ENCODE peak calls at places on chromosomes 3 and 15, in nine cellular contexts. R is left lung; X is K562; P is naive thymus-derived CD4-positive, alpha-beta T cell; B is body of pancreas; T is Panc1; N is lower lobe of right lung; K is HCT116; I is PC-3. J is an unnamed sample. For H3K27me3, the result is how much of the 10 kb centered on the place peaks cover.

GRCh38 chr3:71305246-71306206 is 278.0 kb downstream of the FOXP1 start:
- ATAC-seq in X (peak), I (peak), B (peak), R (peak), K (no peak), P (peak), N (peak), T (no peak), J (peak)

GRCh38 chr15:35127717-35128116 is 42.6 kb upstream of the NANOGP8 start:
- ATAC-seq in N (no peak), K (no peak), P (no peak), I (no peak), R (no peak), X (no peak), B (no peak), T (no peak), J (no peak)

GRCh38 chr3:46642971-46643370 is 30.6 kb downstream of the FAM240A start:
- ATAC-seq in I (no peak), R (no peak), K (no peak), P (no peak), T (no peak), X (peak), B (no peak), N (no peak), J (no peak)

GRCh38 chr3:56005196-56005805 is 463.0 kb downstream of the ERC2 start:
- ATAC-seq in X (no peak), N (no peak), R (no peak), T (no peak), K (no peak), P (no peak), B (no peak), I (no peak), J (no peak)

GRCh38 chr3:10528046-10528445 is 22.7 kb upstream of the ATP2B2 start:
- ATAC-seq in K (no peak), N (no peak), X (no peak), I (no peak), P (no peak), R (no peak), B (no peak), T (no peak), J (no peak)

GRCh38 chr3:22322861-22323260 is 571.9 kb upstream of the ZNF385D start:
- ATAC-seq in P (no peak), K (no peak), B (no peak), X (no peak), N (no peak), I (no peak), R (no peak), T (no peak), J (no peak)

GRCh38 chr3:186588619-186589018 is 18.1 kb downstream of the DNAJB11 start:
- ATAC-seq in R (peak), B (no peak), X (peak), N (no peak), I (peak), K (peak), P (no peak), T (no peak), J (no peak)

GRCh38 chr3:128274837-128275236 is 121.6 kb downstream of the EEFSEC start:
- ATAC-seq in K (no peak), B (no peak), I (peak), N (peak), T (no peak), R (peak), X (no peak), P (no peak), J (no peak)

GRCh38 chr15:100661161-100661560 is 58.8 kb downstream of the ASB7 start:
- ATAC-seq in B (no peak), T (no peak), R (no peak), X (no peak), I (no peak), K (no peak), P (no peak), N (no peak), J (no peak)

GRCh38 chr3:30493912-30494311 is 112.5 kb upstream of the TGFBR2 start:
- ATAC-seq in T (no peak), P (no peak), B (peak), N (peak), R (peak), K (no peak), I (no peak), X (no peak), J (peak)

GRCh38 chr3:30231277-30232141 is 374.9 kb upstream of the TGFBR2 start:
- ATAC-seq in X (no peak), N (no peak), I (no peak), R (no peak), T (no peak), K (no peak), B (peak), P (no peak), J (peak)

GRCh38 chr15:22253676-22254408 is 173.5 kb downstream of the OR4M2 start:
- ATAC-seq in N (peak), X (no peak), K (no peak), B (no peak), I (no peak), R (no peak), P (peak), T (no peak), J (no peak)

GRCh38 chr3:10783360-10784346 is 32.4 kb upstream of the SLC6A11 start:
- ATAC-seq in K (peak), B (no peak), T (no peak), N (peak), I (peak), R (peak), P (peak), X (peak), J (no peak)

GRCh38 chr3:23669541-23670255 is 136.1 kb upstream of the UBE2E1 start:
- ATAC-seq in X (no peak), N (no peak), T (peak), R (no peak), B (no peak), P (no peak), K (peak), I (peak), J (no peak)

GRCh38 chr3:157070600-157070999 is 89.3 kb downstream of the CCNL1 start:
- ATAC-seq in P (no peak), B (peak), I (no peak), N (peak), K (no peak), X (no peak), T (no peak), R (peak), J (no peak)

GRCh38 chr3:80733522-80734176 is 965.9 kb upstream of the ROBO1 start:
- ATAC-seq in B (peak), I (peak), R (no peak), K (no peak), T (no peak), N (no peak), P (no peak), X (peak), J (no peak)

GRCh38 chr3:149536429-149536828 is 61.9 kb downstream of the TM4SF4 start:
- ATAC-seq in N (peak), I (no peak), B (peak), T (peak), R (peak), K (no peak), X (no peak), P (no peak), J (peak)

GRCh38 chr3:16707260-16707659 is 102.0 kb upstream of the DAZL start:
- ATAC-seq in X (peak), R (no peak), P (no peak), T (no peak), I (no peak), K (no peak), N (no peak), B (no peak), J (no peak)

GRCh38 chr15:25933456-25934158 is 70.5 kb upstream of the ATP10A start:
- ATAC-seq in X (peak), I (peak), R (peak), T (peak), N (peak), B (peak), K (no peak), P (peak), J (peak)
- H3K4me3 ChIP-seq in X (no peak), I (peak), R (no peak), T (peak), N (peak), B (no peak), K (no peak), P (peak), J (peak)

DNA sequence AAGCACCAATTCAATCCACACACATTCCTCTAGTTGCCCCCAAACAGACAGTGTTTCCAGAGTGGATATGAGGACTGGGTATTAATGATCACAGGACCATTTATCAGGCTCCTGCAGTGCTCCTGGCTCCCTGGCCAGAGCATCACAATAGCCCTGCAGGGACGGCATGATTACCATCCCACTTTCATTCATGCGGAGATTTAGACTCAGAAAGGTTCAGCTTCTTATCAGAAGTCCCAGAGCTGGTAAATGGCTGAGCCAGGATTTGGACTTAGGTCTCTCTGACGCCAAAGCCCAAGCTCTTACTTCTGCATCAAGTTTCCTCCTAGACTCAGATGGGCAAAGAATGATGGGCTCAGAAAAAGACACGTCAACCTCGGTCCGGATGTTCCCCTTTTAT is 2.9 kb upstream of the EPHB3 start:
- ATAC-seq in X (no peak), P (no peak), N (no peak), R (no peak), I (no peak), B (no peak), T (no peak), K (no peak), J (no peak)
- H3K27me3 ChIP-seq in X (under half), P (under half), N (under half), R (under half), I (under half), B (under half), T (under half), K (under half), J (under half)

GRCh38 chr15:50183112-50183794 is 1.3 kb downstream of the SLC27A2 start:
- ATAC-seq in X (peak), N (no peak), K (no peak), R (no peak), T (no peak), P (no peak), B (no peak), I (no peak), J (no peak)
- H3K4me3 ChIP-seq in X (peak), N (peak), K (peak), R (no peak), T (no peak), P (peak), B (no peak), I (peak), J (no peak)

DNA sequence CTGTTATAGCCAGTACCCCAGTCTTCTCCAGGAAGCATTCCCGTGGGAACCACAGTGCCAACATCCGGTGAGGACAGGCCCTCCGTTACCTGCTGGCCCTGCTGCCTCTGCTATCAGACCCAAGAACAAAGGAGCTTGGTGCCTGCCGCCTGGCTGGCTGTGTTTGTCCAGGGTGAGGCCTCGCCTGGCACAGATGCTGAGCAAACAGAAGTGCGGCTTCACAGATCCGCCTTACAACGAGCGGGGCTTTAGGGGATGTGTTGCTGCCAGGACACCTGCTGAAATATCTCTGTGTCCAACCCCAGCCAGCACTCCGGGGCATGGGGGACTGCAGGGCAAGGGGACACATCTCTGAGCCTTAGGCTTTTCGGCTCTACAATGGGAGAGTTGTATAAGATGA is 2.2 kb upstream of the EPHB3 start:
- ATAC-seq in K (no peak), X (no peak), N (no peak), T (no peak), B (peak), I (peak), R (no peak), P (no peak), J (no peak)
- H3K27me3 ChIP-seq in K (under half), X (under half), N (under half), T (under half), B (under half), I (under half), R (under half), P (under half), J (under half)

GRCh38 chr15:90013503-90013937 is 12.4 kb downstream of the ZNF710 start:
- ATAC-seq in N (peak), P (peak), K (no peak), T (no peak), I (no peak), R (peak), X (no peak), B (no peak), J (no peak)
- H3K4me3 ChIP-seq in N (no peak), P (peak), K (no peak), T (no peak), I (no peak), R (no peak), X (no peak), B (no peak), J (no peak)